ENCODE peak calls at places on chromosome 11, in five cellular contexts. One of them, this sample, is unnamed.
A peak's percentile ranks its signal among the peaks of the same experiment; 100 is the strongest.

GRCh38 chr11:31810779-31811647 is at the start of gene PAX6:
- DNase-seq in stimulated activated CD4-positive, alpha-beta T cell treated with anti-CD3 and anti-CD28 coated beads, Interleukin-12 subunit alpha, Interleukin-12 subunit beta, amount 100 ng/mL, for 4 hours: no peak
- DNase-seq in LoVo: no peak
- DNase-seq in neuronal stem cell: peak; percentile 97
- DNase-seq in activated T-helper 1 cell treated with anti-CD3 and anti-CD28 coated beads, Interleukin-2, amount 50 U/mL, for 16 hours: no peak
- DNase-seq in this sample: peak; percentile 36

GRCh38 chr11:68216171-68216938 is 3.3 kb upstream of the KMT5B start:
- DNase-seq in neuronal stem cell: no peak
- DNase-seq in LoVo: no peak
- DNase-seq in stimulated activated CD4-positive, alpha-beta T cell treated with anti-CD3 and anti-CD28 coated beads, Interleukin-12 subunit alpha, Interleukin-12 subunit beta, amount 100 ng/mL, for 4 hours: no peak
- DNase-seq in activated T-helper 1 cell treated with anti-CD3 and anti-CD28 coated beads, Interleukin-2, amount 50 U/mL, for 16 hours: no peak
- DNase-seq in this sample: no peak

GRCh38 chr11:116828632-116829524 is 829 bp upstream of the APOC3 start:
- DNase-seq in activated T-helper 1 cell treated with anti-CD3 and anti-CD28 coated beads, Interleukin-2, amount 50 U/mL, for 16 hours: no peak
- DNase-seq in stimulated activated CD4-positive, alpha-beta T cell treated with anti-CD3 and anti-CD28 coated beads, Interleukin-12 subunit alpha, Interleukin-12 subunit beta, amount 100 ng/mL, for 4 hours: no peak
- DNase-seq in LoVo: no peak
- DNase-seq in neuronal stem cell: no peak
- DNase-seq in this sample: no peak

GRCh38 chr11:129331217-129331616 is 44.4 kb upstream of the BARX2 start:
- DNase-seq in neuronal stem cell: no peak
- DNase-seq in activated T-helper 1 cell treated with anti-CD3 and anti-CD28 coated beads, Interleukin-2, amount 50 U/mL, for 16 hours: no peak
- DNase-seq in LoVo: no peak
- DNase-seq in stimulated activated CD4-positive, alpha-beta T cell treated with anti-CD3 and anti-CD28 coated beads, Interleukin-12 subunit alpha, Interleukin-12 subunit beta, amount 100 ng/mL, for 4 hours: no peak
- DNase-seq in this sample: no peak

GRCh38 chr11:111737180-111737876 is 28.9 kb downstream of the PPP2R1B start:
- DNase-seq in activated T-helper 1 cell treated with anti-CD3 and anti-CD28 coated beads, Interleukin-2, amount 50 U/mL, for 16 hours: no peak
- DNase-seq in neuronal stem cell: no peak
- DNase-seq in LoVo: no peak
- DNase-seq in stimulated activated CD4-positive, alpha-beta T cell treated with anti-CD3 and anti-CD28 coated beads, Interleukin-12 subunit alpha, Interleukin-12 subunit beta, amount 100 ng/mL, for 4 hours: no peak
- DNase-seq in this sample: no peak

GRCh38 chr11:93648168-93648567 is 13.3 kb upstream of the CEP295 start:
- DNase-seq in LoVo: no peak
- DNase-seq in activated T-helper 1 cell treated with anti-CD3 and anti-CD28 coated beads, Interleukin-2, amount 50 U/mL, for 16 hours: no peak
- DNase-seq in neuronal stem cell: no peak
- DNase-seq in stimulated activated CD4-positive, alpha-beta T cell treated with anti-CD3 and anti-CD28 coated beads, Interleukin-12 subunit alpha, Interleukin-12 subunit beta, amount 100 ng/mL, for 4 hours: no peak
- DNase-seq in this sample: no peak

GRCh38 chr11:67056640-67057409 is at the start of gene RHOD:
- DNase-seq in stimulated activated CD4-positive, alpha-beta T cell treated with anti-CD3 and anti-CD28 coated beads, Interleukin-12 subunit alpha, Interleukin-12 subunit beta, amount 100 ng/mL, for 4 hours: peak; percentile 38
- DNase-seq in neuronal stem cell: peak; percentile 39
- DNase-seq in LoVo: peak; percentile 67
- DNase-seq in activated T-helper 1 cell treated with anti-CD3 and anti-CD28 coated beads, Interleukin-2, amount 50 U/mL, for 16 hours: no peak
- DNase-seq in this sample: peak; percentile 45

GRCh38 chr11:44530413-44531115 is 34.9 kb upstream of the CD82 start:
- DNase-seq in stimulated activated CD4-positive, alpha-beta T cell treated with anti-CD3 and anti-CD28 coated beads, Interleukin-12 subunit alpha, Interleukin-12 subunit beta, amount 100 ng/mL, for 4 hours: no peak
- DNase-seq in LoVo: no peak
- DNase-seq in activated T-helper 1 cell treated with anti-CD3 and anti-CD28 coated beads, Interleukin-2, amount 50 U/mL, for 16 hours: no peak
- DNase-seq in neuronal stem cell: no peak
- DNase-seq in this sample: no peak

GRCh38 chr11:77092382-77092781 is 10.3 kb upstream of the OMP start:
- DNase-seq in neuronal stem cell: no peak
- DNase-seq in LoVo: no peak
- DNase-seq in activated T-helper 1 cell treated with anti-CD3 and anti-CD28 coated beads, Interleukin-2, amount 50 U/mL, for 16 hours: no peak
- DNase-seq in stimulated activated CD4-positive, alpha-beta T cell treated with anti-CD3 and anti-CD28 coated beads, Interleukin-12 subunit alpha, Interleukin-12 subunit beta, amount 100 ng/mL, for 4 hours: no peak
- DNase-seq in this sample: no peak

GRCh38 chr11:123170929-123171328 is 24.1 kb downstream of the CLMP start:
- DNase-seq in neuronal stem cell: no peak
- DNase-seq in activated T-helper 1 cell treated with anti-CD3 and anti-CD28 coated beads, Interleukin-2, amount 50 U/mL, for 16 hours: no peak
- DNase-seq in LoVo: no peak
- DNase-seq in stimulated activated CD4-positive, alpha-beta T cell treated with anti-CD3 and anti-CD28 coated beads, Interleukin-12 subunit alpha, Interleukin-12 subunit beta, amount 100 ng/mL, for 4 hours: no peak
- DNase-seq in this sample: no peak

GRCh38 chr11:72742522-72743320 is 9.5 kb downstream of the ARAP1 start:
- DNase-seq in activated T-helper 1 cell treated with anti-CD3 and anti-CD28 coated beads, Interleukin-2, amount 50 U/mL, for 16 hours: no peak
- DNase-seq in neuronal stem cell: no peak
- DNase-seq in stimulated activated CD4-positive, alpha-beta T cell treated with anti-CD3 and anti-CD28 coated beads, Interleukin-12 subunit alpha, Interleukin-12 subunit beta, amount 100 ng/mL, for 4 hours: no peak
- DNase-seq in LoVo: no peak
- DNase-seq in this sample: no peak

GRCh38 chr11:129950319-129951034 is 52.2 kb downstream of the PRDM10 start:
- DNase-seq in activated T-helper 1 cell treated with anti-CD3 and anti-CD28 coated beads, Interleukin-2, amount 50 U/mL, for 16 hours: no peak
- DNase-seq in LoVo: no peak
- DNase-seq in neuronal stem cell: no peak
- DNase-seq in stimulated activated CD4-positive, alpha-beta T cell treated with anti-CD3 and anti-CD28 coated beads, Interleukin-12 subunit alpha, Interleukin-12 subunit beta, amount 100 ng/mL, for 4 hours: no peak
- DNase-seq in this sample: no peak

GRCh38 chr11:106331163-106331562 is 253.7 kb downstream of the AASDHPPT start:
- DNase-seq in activated T-helper 1 cell treated with anti-CD3 and anti-CD28 coated beads, Interleukin-2, amount 50 U/mL, for 16 hours: no peak
- DNase-seq in stimulated activated CD4-positive, alpha-beta T cell treated with anti-CD3 and anti-CD28 coated beads, Interleukin-12 subunit alpha, Interleukin-12 subunit beta, amount 100 ng/mL, for 4 hours: no peak
- DNase-seq in neuronal stem cell: no peak
- DNase-seq in LoVo: no peak
- DNase-seq in this sample: no peak

GRCh38 chr11:76810151-76810853 is 27.1 kb downstream of the TSKU start:
- DNase-seq in stimulated activated CD4-positive, alpha-beta T cell treated with anti-CD3 and anti-CD28 coated beads, Interleukin-12 subunit alpha, Interleukin-12 subunit beta, amount 100 ng/mL, for 4 hours: peak; percentile 43
- DNase-seq in activated T-helper 1 cell treated with anti-CD3 and anti-CD28 coated beads, Interleukin-2, amount 50 U/mL, for 16 hours: no peak
- DNase-seq in neuronal stem cell: no peak
- DNase-seq in LoVo: peak; percentile 19
- DNase-seq in this sample: no peak

GRCh38 chr11:66904055-66904454 is 47.2 kb downstream of the LRFN4 start:
- DNase-seq in activated T-helper 1 cell treated with anti-CD3 and anti-CD28 coated beads, Interleukin-2, amount 50 U/mL, for 16 hours: no peak
- DNase-seq in stimulated activated CD4-positive, alpha-beta T cell treated with anti-CD3 and anti-CD28 coated beads, Interleukin-12 subunit alpha, Interleukin-12 subunit beta, amount 100 ng/mL, for 4 hours: no peak
- DNase-seq in LoVo: peak; percentile 29
- DNase-seq in neuronal stem cell: no peak
- DNase-seq in this sample: no peak

GRCh38 chr11:75376175-75376574 is 23.1 kb upstream of the RPS3 start:
- DNase-seq in neuronal stem cell: no peak
- DNase-seq in LoVo: no peak
- DNase-seq in stimulated activated CD4-positive, alpha-beta T cell treated with anti-CD3 and anti-CD28 coated beads, Interleukin-12 subunit alpha, Interleukin-12 subunit beta, amount 100 ng/mL, for 4 hours: no peak
- DNase-seq in activated T-helper 1 cell treated with anti-CD3 and anti-CD28 coated beads, Interleukin-2, amount 50 U/mL, for 16 hours: no peak
- DNase-seq in this sample: no peak

GRCh38 chr11:131290111-131290510 is 80.3 kb upstream of the NTM start:
- DNase-seq in stimulated activated CD4-positive, alpha-beta T cell treated with anti-CD3 and anti-CD28 coated beads, Interleukin-12 subunit alpha, Interleukin-12 subunit beta, amount 100 ng/mL, for 4 hours: no peak
- DNase-seq in activated T-helper 1 cell treated with anti-CD3 and anti-CD28 coated beads, Interleukin-2, amount 50 U/mL, for 16 hours: no peak
- DNase-seq in neuronal stem cell: no peak
- DNase-seq in LoVo: no peak
- DNase-seq in this sample: no peak

GRCh38 chr11:47328449-47329390 is 23.8 kb downstream of the MYBPC3 start:
- DNase-seq in LoVo: no peak
- DNase-seq in stimulated activated CD4-positive, alpha-beta T cell treated with anti-CD3 and anti-CD28 coated beads, Interleukin-12 subunit alpha, Interleukin-12 subunit beta, amount 100 ng/mL, for 4 hours: no peak
- DNase-seq in activated T-helper 1 cell treated with anti-CD3 and anti-CD28 coated beads, Interleukin-2, amount 50 U/mL, for 16 hours: no peak
- DNase-seq in neuronal stem cell: no peak
- DNase-seq in this sample: no peak

GRCh38 chr11:117064275-117064674 is 34.0 kb downstream of the SIK3 start:
- DNase-seq in activated T-helper 1 cell treated with anti-CD3 and anti-CD28 coated beads, Interleukin-2, amount 50 U/mL, for 16 hours: no peak
- DNase-seq in stimulated activated CD4-positive, alpha-beta T cell treated with anti-CD3 and anti-CD28 coated beads, Interleukin-12 subunit alpha, Interleukin-12 subunit beta, amount 100 ng/mL, for 4 hours: no peak
- DNase-seq in LoVo: no peak
- DNase-seq in neuronal stem cell: no peak
- DNase-seq in this sample: no peak

GRCh38 chr11:126925321-126926093 is 75.1 kb downstream of the KIRREL3 start:
- DNase-seq in neuronal stem cell: no peak
- DNase-seq in LoVo: no peak
- DNase-seq in stimulated activated CD4-positive, alpha-beta T cell treated with anti-CD3 and anti-CD28 coated beads, Interleukin-12 subunit alpha, Interleukin-12 subunit beta, amount 100 ng/mL, for 4 hours: no peak
- DNase-seq in activated T-helper 1 cell treated with anti-CD3 and anti-CD28 coated beads, Interleukin-2, amount 50 U/mL, for 16 hours: no peak
- DNase-seq in this sample: no peak

GRCh38 chr11:74730601-74731260 is 495 bp downstream of the CHRDL2 start:
- DNase-seq in stimulated activated CD4-positive, alpha-beta T cell treated with anti-CD3 and anti-CD28 coated beads, Interleukin-12 subunit alpha, Interleukin-12 subunit beta, amount 100 ng/mL, for 4 hours: no peak
- DNase-seq in LoVo: no peak
- DNase-seq in neuronal stem cell: no peak
- DNase-seq in activated T-helper 1 cell treated with anti-CD3 and anti-CD28 coated beads, Interleukin-2, amount 50 U/mL, for 16 hours: no peak
- DNase-seq in this sample: no peak

GRCh38 chr11:124879999-124880611 is 14.9 kb downstream of the ROBO3 start:
- DNase-seq in stimulated activated CD4-positive, alpha-beta T cell treated with anti-CD3 and anti-CD28 coated beads, Interleukin-12 subunit alpha, Interleukin-12 subunit beta, amount 100 ng/mL, for 4 hours: no peak
- DNase-seq in LoVo: no peak
- DNase-seq in neuronal stem cell: no peak
- DNase-seq in activated T-helper 1 cell treated with anti-CD3 and anti-CD28 coated beads, Interleukin-2, amount 50 U/mL, for 16 hours: no peak
- DNase-seq in this sample: no peak

GRCh38 chr11:8814923-8815240 is 96.1 kb upstream of the AKIP1 start:
- DNase-seq in LoVo: no peak
- DNase-seq in neuronal stem cell: no peak
- DNase-seq in activated T-helper 1 cell treated with anti-CD3 and anti-CD28 coated beads, Interleukin-2, amount 50 U/mL, for 16 hours: no peak
- DNase-seq in stimulated activated CD4-positive, alpha-beta T cell treated with anti-CD3 and anti-CD28 coated beads, Interleukin-12 subunit alpha, Interleukin-12 subunit beta, amount 100 ng/mL, for 4 hours: no peak
- DNase-seq in this sample: no peak

GRCh38 chr11:97110376-97110775 is 720.6 kb downstream of the JRKL start:
- DNase-seq in stimulated activated CD4-positive, alpha-beta T cell treated with anti-CD3 and anti-CD28 coated beads, Interleukin-12 subunit alpha, Interleukin-12 subunit beta, amount 100 ng/mL, for 4 hours: no peak
- DNase-seq in neuronal stem cell: no peak
- DNase-seq in LoVo: no peak
- DNase-seq in activated T-helper 1 cell treated with anti-CD3 and anti-CD28 coated beads, Interleukin-2, amount 50 U/mL, for 16 hours: no peak
- DNase-seq in this sample: no peak

GRCh38 chr11:134063096-134063495 is 5.8 kb upstream of the JAM3 start:
- DNase-seq in neuronal stem cell: no peak
- DNase-seq in activated T-helper 1 cell treated with anti-CD3 and anti-CD28 coated beads, Interleukin-2, amount 50 U/mL, for 16 hours: no peak
- DNase-seq in stimulated activated CD4-positive, alpha-beta T cell treated with anti-CD3 and anti-CD28 coated beads, Interleukin-12 subunit alpha, Interleukin-12 subunit beta, amount 100 ng/mL, for 4 hours: no peak
- DNase-seq in LoVo: no peak
- DNase-seq in this sample: no peak

GRCh38 chr11:109933126-109933525 is 160.1 kb upstream of the ZC3H12C start:
- DNase-seq in activated T-helper 1 cell treated with anti-CD3 and anti-CD28 coated beads, Interleukin-2, amount 50 U/mL, for 16 hours: no peak
- DNase-seq in neuronal stem cell: no peak
- DNase-seq in LoVo: no peak
- DNase-seq in stimulated activated CD4-positive, alpha-beta T cell treated with anti-CD3 and anti-CD28 coated beads, Interleukin-12 subunit alpha, Interleukin-12 subunit beta, amount 100 ng/mL, for 4 hours: no peak
- DNase-seq in this sample: no peak

GRCh38 chr11:35305670-35306382 is 113.5 kb downstream of the SLC1A2 start:
- DNase-seq in activated T-helper 1 cell treated with anti-CD3 and anti-CD28 coated beads, Interleukin-2, amount 50 U/mL, for 16 hours: no peak
- DNase-seq in stimulated activated CD4-positive, alpha-beta T cell treated with anti-CD3 and anti-CD28 coated beads, Interleukin-12 subunit alpha, Interleukin-12 subunit beta, amount 100 ng/mL, for 4 hours: peak; percentile 10
- DNase-seq in LoVo: no peak
- DNase-seq in neuronal stem cell: peak; percentile 33
- DNase-seq in this sample: peak; percentile 47

GRCh38 chr11:35735411-35735810 is 72.8 kb downstream of the TRIM44 start:
- DNase-seq in LoVo: no peak
- DNase-seq in stimulated activated CD4-positive, alpha-beta T cell treated with anti-CD3 and anti-CD28 coated beads, Interleukin-12 subunit alpha, Interleukin-12 subunit beta, amount 100 ng/mL, for 4 hours: no peak
- DNase-seq in activated T-helper 1 cell treated with anti-CD3 and anti-CD28 coated beads, Interleukin-2, amount 50 U/mL, for 16 hours: no peak
- DNase-seq in neuronal stem cell: no peak
- DNase-seq in this sample: no peak

GRCh38 chr11:59247535-59248227 is 35.0 kb upstream of the MPEG1 start:
- DNase-seq in stimulated activated CD4-positive, alpha-beta T cell treated with anti-CD3 and anti-CD28 coated beads, Interleukin-12 subunit alpha, Interleukin-12 subunit beta, amount 100 ng/mL, for 4 hours: no peak
- DNase-seq in activated T-helper 1 cell treated with anti-CD3 and anti-CD28 coated beads, Interleukin-2, amount 50 U/mL, for 16 hours: no peak
- DNase-seq in LoVo: peak; percentile 63
- DNase-seq in neuronal stem cell: no peak
- DNase-seq in this sample: no peak

GRCh38 chr11:121533556-121534050 is 80.8 kb upstream of the SORL1-AS1 start:
- DNase-seq in activated T-helper 1 cell treated with anti-CD3 and anti-CD28 coated beads, Interleukin-2, amount 50 U/mL, for 16 hours: no peak
- DNase-seq in LoVo: no peak
- DNase-seq in neuronal stem cell: no peak
- DNase-seq in stimulated activated CD4-positive, alpha-beta T cell treated with anti-CD3 and anti-CD28 coated beads, Interleukin-12 subunit alpha, Interleukin-12 subunit beta, amount 100 ng/mL, for 4 hours: no peak
- DNase-seq in this sample: no peak

GRCh38 chr11:59692915-59693314 is 20.7 kb downstream of the OR10V1 start:
- DNase-seq in activated T-helper 1 cell treated with anti-CD3 and anti-CD28 coated beads, Interleukin-2, amount 50 U/mL, for 16 hours: no peak
- DNase-seq in stimulated activated CD4-positive, alpha-beta T cell treated with anti-CD3 and anti-CD28 coated beads, Interleukin-12 subunit alpha, Interleukin-12 subunit beta, amount 100 ng/mL, for 4 hours: no peak
- DNase-seq in neuronal stem cell: no peak
- DNase-seq in LoVo: no peak
- DNase-seq in this sample: no peak

GRCh38 chr11:76030286-76030685 is 176.0 kb downstream of the WNT11 start:
- DNase-seq in neuronal stem cell: no peak
- DNase-seq in stimulated activated CD4-positive, alpha-beta T cell treated with anti-CD3 and anti-CD28 coated beads, Interleukin-12 subunit alpha, Interleukin-12 subunit beta, amount 100 ng/mL, for 4 hours: no peak
- DNase-seq in activated T-helper 1 cell treated with anti-CD3 and anti-CD28 coated beads, Interleukin-2, amount 50 U/mL, for 16 hours: no peak
- DNase-seq in LoVo: no peak
- DNase-seq in this sample: no peak

GRCh38 chr11:126410649-126411048 is 55.2 kb downstream of the ST3GAL4 start:
- DNase-seq in stimulated activated CD4-positive, alpha-beta T cell treated with anti-CD3 and anti-CD28 coated beads, Interleukin-12 subunit alpha, Interleukin-12 subunit beta, amount 100 ng/mL, for 4 hours: no peak
- DNase-seq in neuronal stem cell: no peak
- DNase-seq in LoVo: no peak
- DNase-seq in activated T-helper 1 cell treated with anti-CD3 and anti-CD28 coated beads, Interleukin-2, amount 50 U/mL, for 16 hours: no peak
- DNase-seq in this sample: no peak

GRCh38 chr11:60831501-60832079 is 10.3 kb upstream of the CCDC86 start:
- DNase-seq in activated T-helper 1 cell treated with anti-CD3 and anti-CD28 coated beads, Interleukin-2, amount 50 U/mL, for 16 hours: no peak
- DNase-seq in LoVo: no peak
- DNase-seq in neuronal stem cell: no peak
- DNase-seq in stimulated activated CD4-positive, alpha-beta T cell treated with anti-CD3 and anti-CD28 coated beads, Interleukin-12 subunit alpha, Interleukin-12 subunit beta, amount 100 ng/mL, for 4 hours: no peak
- DNase-seq in this sample: no peak

GRCh38 chr11:250740-251299 is 14.0 kb downstream of the PSMD13 start:
- DNase-seq in neuronal stem cell: peak; percentile 70
- DNase-seq in activated T-helper 1 cell treated with anti-CD3 and anti-CD28 coated beads, Interleukin-2, amount 50 U/mL, for 16 hours: peak; percentile 62
- DNase-seq in stimulated activated CD4-positive, alpha-beta T cell treated with anti-CD3 and anti-CD28 coated beads, Interleukin-12 subunit alpha, Interleukin-12 subunit beta, amount 100 ng/mL, for 4 hours: peak; percentile 63
- DNase-seq in LoVo: no peak
- DNase-seq in this sample: peak; percentile 86

GRCh38 chr11:6489338-6489737 is 7.7 kb upstream of the DNHD1 start:
- DNase-seq in neuronal stem cell: no peak
- DNase-seq in stimulated activated CD4-positive, alpha-beta T cell treated with anti-CD3 and anti-CD28 coated beads, Interleukin-12 subunit alpha, Interleukin-12 subunit beta, amount 100 ng/mL, for 4 hours: no peak
- DNase-seq in LoVo: no peak
- DNase-seq in activated T-helper 1 cell treated with anti-CD3 and anti-CD28 coated beads, Interleukin-2, amount 50 U/mL, for 16 hours: no peak
- DNase-seq in this sample: no peak

GRCh38 chr11:12410006-12410728 is 32.8 kb downstream of the PARVA start:
- DNase-seq in stimulated activated CD4-positive, alpha-beta T cell treated with anti-CD3 and anti-CD28 coated beads, Interleukin-12 subunit alpha, Interleukin-12 subunit beta, amount 100 ng/mL, for 4 hours: no peak
- DNase-seq in LoVo: no peak
- DNase-seq in neuronal stem cell: no peak
- DNase-seq in activated T-helper 1 cell treated with anti-CD3 and anti-CD28 coated beads, Interleukin-2, amount 50 U/mL, for 16 hours: no peak
- DNase-seq in this sample: no peak

GRCh38 chr11:15737326-15737725 is 619.0 kb downstream of the SOX6 start:
- DNase-seq in stimulated activated CD4-positive, alpha-beta T cell treated with anti-CD3 and anti-CD28 coated beads, Interleukin-12 subunit alpha, Interleukin-12 subunit beta, amount 100 ng/mL, for 4 hours: no peak
- DNase-seq in neuronal stem cell: no peak
- DNase-seq in LoVo: no peak
- DNase-seq in activated T-helper 1 cell treated with anti-CD3 and anti-CD28 coated beads, Interleukin-2, amount 50 U/mL, for 16 hours: no peak
- DNase-seq in this sample: no peak